ENCODE peak calls at places on chromosomes 1 and 21, in six cellular contexts. K, L, C, T, S and M are unnamed samples.

GRCh38 chr21:36713746-36714145 is 14.8 kb downstream of the SIM2 start:
- DNase-seq in S (no peak), C (no peak), T (no peak), L (no peak), K (no peak), M (no peak)

GRCh38 chr1:240455228-240455821 is 156.6 kb downstream of the GREM2 start:
- DNase-seq in T (no peak), C (no peak), L (no peak), S (no peak), K (no peak), M (no peak)

GRCh38 chr1:93817819-93818569 is 61.0 kb downstream of the DNTTIP2 start:
- DNase-seq in C (no peak), K (no peak), T (no peak), L (no peak), S (no peak), M (no peak)

GRCh38 chr1:17636612-17637011 is 97.1 kb downstream of the ARHGEF10L start:
- DNase-seq in C (no peak), L (no peak), S (no peak), T (no peak), K (no peak), M (no peak)

GRCh38 chr1:184753608-184754478 is 815 bp downstream of the EDEM3 start:
- DNase-seq in T (peak; percentile 64), S (no peak), C (peak; percentile 16), L (no peak), K (no peak), M (peak; percentile 81)

GRCh38 chr1:44073528-44073927 is 42.3 kb upstream of the SLC6A9 start:
- DNase-seq in T (no peak), K (no peak), C (no peak), L (no peak), S (no peak), M (no peak)

GRCh38 chr1:167432780-167433179 is 85.5 kb downstream of the CD247 start:
- DNase-seq in K (no peak), T (no peak), C (no peak), L (no peak), S (peak; percentile 40), M (no peak)

GRCh38 chr21:16305686-16306085 is 575.9 kb downstream of the USP25 start:
- DNase-seq in K (no peak), L (no peak), S (no peak), C (no peak), T (no peak), M (peak; percentile 85)

GRCh38 chr1:59967141-59967697 is 40.6 kb upstream of the CYP2J2 start:
- DNase-seq in K (no peak), T (peak; percentile 50), C (no peak), S (no peak), L (no peak), M (peak; percentile 51)

GRCh38 chr1:20166047-20166446 is 19.8 kb upstream of the UBXN10 start:
- DNase-seq in C (no peak), S (no peak), K (no peak), T (no peak), L (no peak), M (no peak)

GRCh38 chr1:223846668-223847007 is 891 bp upstream of the TP53BP2 start:
- DNase-seq in C (peak; percentile 27), L (no peak), K (no peak), T (no peak), S (peak; percentile 56), M (no peak)

GRCh38 chr21:46603228-46603627 is 1.7 kb downstream of the S100B start:
- DNase-seq in K (no peak), L (no peak), S (no peak), C (no peak), T (peak; percentile 44), M (no peak)

GRCh38 chr1:228379165-228379460 is 27.5 kb downstream of the TRIM11 start:
- DNase-seq in S (no peak), K (no peak), C (no peak), T (no peak), L (no peak), M (no peak)

GRCh38 chr1:33473900-33474299 is 1.5 kb downstream of the ZSCAN20 start:
- DNase-seq in K (no peak), S (no peak), L (no peak), C (no peak), T (no peak), M (no peak)

GRCh38 chr21:34702341-34702807 is 33.6 kb downstream of the CLIC6 start:
- DNase-seq in L (no peak), T (no peak), S (no peak), C (no peak), K (no peak), M (no peak)

GRCh38 chr1:79006564-79006963 is at the start of gene ADGRL4:
- DNase-seq in C (no peak), S (peak; percentile 75), T (no peak), L (no peak), K (no peak), M (peak; percentile 90)

GRCh38 chr1:215076312-215076711 is 6.2 kb upstream of the KCNK2 start:
- DNase-seq in C (peak; percentile 34), L (peak; percentile 34), S (no peak), K (no peak), T (no peak), M (peak; percentile 26)

GRCh38 chr1:25758466-25759070 is 41.4 kb upstream of the SELENON start:
- DNase-seq in T (no peak), K (no peak), C (peak; percentile 13), S (no peak), L (no peak), M (no peak)
- TF ChIP-seq POLR2A in T (no peak), K (no peak), C (no peak), S (no peak), L (no peak), M (no peak)

DNA sequence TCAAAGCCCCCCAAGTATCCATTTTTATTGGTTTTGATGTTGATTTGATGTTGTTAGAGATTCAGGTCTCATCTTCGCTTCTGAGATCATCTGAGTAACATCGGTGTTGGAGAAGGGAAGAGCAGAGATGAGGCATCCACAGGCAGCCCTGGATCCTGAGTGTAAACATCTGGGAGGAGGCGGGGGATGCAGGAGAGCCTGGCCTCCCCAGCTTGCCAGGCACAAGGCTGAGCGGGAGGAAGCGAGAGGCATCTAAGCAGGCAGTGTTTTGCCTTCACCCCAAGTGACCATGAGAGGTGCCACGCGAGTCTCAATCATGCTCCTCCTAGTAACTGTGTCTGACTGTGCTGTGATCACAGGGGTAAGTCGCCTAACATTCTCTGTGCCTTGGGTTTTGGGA is at the start of gene PROK1:
- DNase-seq in L (no peak), K (no peak), C (no peak), T (no peak), S (no peak), M (no peak)
- TF ChIP-seq EZH2 in L (no peak), K (no peak), C (no peak), T (no peak), S (no peak), M (no peak)

GRCh38 chr1:179293340-179294327 is at the start of gene SOAT1:
- DNase-seq in C (peak; percentile 91), S (peak; percentile 96), K (peak; percentile 63), L (peak; percentile 79), T (peak; percentile 99), M (peak; percentile 91)
- TF ChIP-seq POLR2A in C (peak; percentile 95), S (no peak), K (peak; percentile 89), L (peak; percentile 69), T (peak; percentile 91), M (no peak)

GRCh38 chr1:180911640-180912161 is 996 bp upstream of the KIAA1614 start:
- DNase-seq in L (no peak), S (no peak), T (no peak), K (no peak), C (no peak), M (no peak)

GRCh38 chr1:180912801-180913616 is at the start of gene KIAA1614:
- DNase-seq in C (no peak), L (no peak), S (peak; percentile 79), K (no peak), T (no peak), M (no peak)

GRCh38 chr1:180909462-180909976 is 3.2 kb upstream of the KIAA1614 start:
- DNase-seq in S (peak; percentile 17), K (peak; percentile 52), T (no peak), L (no peak), C (no peak), M (no peak)

GRCh38 chr1:180915426-180915965 is 2.8 kb downstream of the KIAA1614 start:
- DNase-seq in S (no peak), L (no peak), T (no peak), K (no peak), C (no peak), M (no peak)

DNA sequence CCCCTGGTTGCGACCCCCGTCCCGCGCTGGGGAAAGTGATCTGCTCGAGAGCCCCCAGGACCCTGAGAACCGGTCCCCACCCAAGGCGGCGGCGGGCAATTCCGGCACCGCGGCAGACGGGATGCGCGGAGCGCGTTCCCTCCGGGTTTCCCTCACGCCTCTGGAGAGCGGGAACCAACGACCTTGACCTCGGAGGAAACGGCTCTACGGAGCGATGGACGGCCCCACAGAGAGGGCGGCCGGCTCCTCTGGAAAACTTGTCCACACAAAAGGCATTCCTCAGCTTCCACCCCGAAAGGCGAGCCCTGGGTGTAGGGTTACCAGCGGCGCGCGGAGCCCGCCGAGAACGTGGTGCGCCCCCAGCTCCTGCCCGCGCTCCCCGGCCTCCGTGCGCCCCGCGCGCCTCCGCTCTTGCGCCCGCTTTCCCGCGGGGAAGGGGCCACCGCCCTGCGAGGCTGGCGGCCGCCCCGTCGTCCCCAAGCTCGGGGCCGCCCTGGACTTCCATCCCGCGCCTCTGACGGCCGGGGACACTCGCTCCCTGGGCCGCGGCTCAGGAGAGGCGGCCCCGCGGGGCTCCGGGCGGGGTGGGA is 391 bp upstream of the KIAA1614 start:
- DNase-seq in L (no peak), K (no peak), S (peak; percentile 80), C (no peak), T (no peak), M (no peak)
- TF ChIP-seq EZH2 in L (no peak), K (no peak), S (no peak), C (no peak), T (no peak), M (peak; percentile 28)

GRCh38 chr1:21933397-21934248 is 3.5 kb downstream of the HSPG2 start:
- DNase-seq in T (no peak), C (no peak), K (no peak), S (no peak), L (no peak), M (peak; percentile 86)
- TF ChIP-seq POLR2A in T (no peak), C (no peak), K (no peak), S (no peak), L (no peak), M (peak; percentile 64)

DNA sequence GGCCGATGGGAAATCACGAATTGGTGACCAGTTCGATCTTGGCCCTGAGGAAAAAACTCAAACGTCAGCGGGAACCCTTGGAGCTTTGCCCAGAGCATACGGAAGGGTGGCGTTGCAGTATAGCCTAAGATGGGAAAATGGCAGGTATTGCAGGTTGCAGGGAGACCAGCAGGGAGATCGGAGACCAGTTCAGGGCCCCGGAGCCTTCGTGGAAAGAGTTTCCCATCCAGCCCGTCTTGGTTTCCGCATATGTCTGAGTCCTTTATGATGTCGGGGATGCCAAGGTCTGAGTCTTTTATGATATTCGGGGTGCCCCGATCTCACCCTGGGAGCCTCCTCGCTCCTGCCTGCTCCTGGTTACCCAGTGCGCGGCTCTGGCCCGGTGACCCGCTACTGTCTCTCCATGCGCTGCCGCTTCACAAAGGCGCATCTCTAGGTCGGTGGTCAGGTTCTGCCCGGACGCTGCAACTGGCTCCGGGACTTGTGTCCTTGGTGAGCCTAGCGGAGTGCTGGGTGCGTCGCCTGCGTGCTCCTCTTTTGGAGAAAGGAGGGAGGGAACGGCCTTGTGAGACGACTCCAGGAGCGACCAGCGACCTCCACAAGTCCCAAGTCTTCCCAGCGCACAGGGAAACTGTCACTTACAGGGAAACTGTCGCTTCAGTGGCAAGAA is 94.2 kb downstream of the PRKAB2 start:
- DNase-seq in T (no peak), S (peak; percentile 73), C (no peak), L (no peak), K (no peak), M (no peak)
- TF ChIP-seq EZH2 in T (no peak), S (peak; percentile 91), C (no peak), L (no peak), K (no peak), M (no peak)

GRCh38 chr1:42941640-42942330 is 16.9 kb downstream of the SLC2A1 start:
- DNase-seq in S (no peak), L (peak; percentile 80), K (no peak), C (no peak), T (peak; percentile 74), M (peak; percentile 79)
- TF ChIP-seq POLR2A in S (no peak), L (no peak), K (no peak), C (no peak), T (no peak), M (no peak)